ENCODE peak calls at places on chromosomes 1 and 21, in four cellular contexts. P is left ventricle myocardium inferior, E is lower lobe of right lung, X is C1 segment of cervical spinal cord. M is an unnamed sample.

GRCh38 chr1:11478571-11479374 is at the start of gene DISP3:
- DNase-seq in X (peak; percentile 55), P (peak; percentile 39), E (peak; percentile 59), M (no peak)

GRCh38 chr1:91650764-91651163 is 150.1 kb downstream of the CDC7 start:
- DNase-seq in X (no peak), P (peak; percentile 67), E (no peak), M (peak; percentile 65)

GRCh38 chr1:238340989-238341388 is 450.3 kb upstream of the ZP4 start:
- DNase-seq in P (no peak), E (no peak), X (no peak), M (no peak)

GRCh38 chr1:184315254-184315653 is 71.6 kb upstream of the C1orf21 start:
- DNase-seq in E (no peak), P (no peak), X (no peak), M (no peak)

GRCh38 chr1:154429841-154430611 is 24.9 kb downstream of the IL6R start:
- DNase-seq in X (no peak), P (no peak), E (no peak), M (no peak)

GRCh38 chr21:34617753-34618339 is 2.9 kb upstream of the RCAN1 start:
- DNase-seq in X (no peak), E (no peak), P (no peak), M (no peak)

GRCh38 chr1:159076753-159077656 is at the start of gene AIM2:
- DNase-seq in P (no peak), E (peak; percentile 63), X (no peak), M (no peak)

GRCh38 chr1:211337430-211338227 is 11.0 kb downstream of the TRAF5 start:
- DNase-seq in P (no peak), E (no peak), X (no peak), M (no peak)

GRCh38 chr1:118266436-118266835 is 81.4 kb upstream of the SPAG17 start:
- DNase-seq in P (no peak), E (no peak), X (no peak), M (no peak)

GRCh38 chr1:26145041-26145959 is 13.6 kb upstream of the FAM110D start:
- DNase-seq in X (no peak), E (peak; percentile 80), P (peak; percentile 71), M (peak; percentile 65)

GRCh38 chr1:33146038-33146437 is 35.8 kb downstream of the TRIM62 start:
- DNase-seq in P (no peak), X (no peak), E (no peak), M (no peak)

GRCh38 chr1:62891961-62892562 is 108.1 kb downstream of the ATG4C start:
- DNase-seq in P (no peak), X (no peak), E (no peak), M (no peak)

GRCh38 chr1:221606216-221606615 is 135.7 kb downstream of the DUSP10 start:
- DNase-seq in P (no peak), X (no peak), E (no peak), M (no peak)

GRCh38 chr1:203325418-203326091 is 20.2 kb downstream of the BTG2 start:
- DNase-seq in P (peak; percentile 83), X (no peak), E (peak; percentile 74), M (no peak)

GRCh38 chr1:61050541-61051454 is 31.6 kb upstream of the NFIA start:
- DNase-seq in E (peak; percentile 69), P (peak; percentile 78), X (no peak), M (no peak)

GRCh38 chr1:12162459-12163137 is 4.2 kb upstream of the TNFRSF1B start:
- DNase-seq in E (no peak), P (no peak), X (no peak), M (no peak)

GRCh38 chr1:192907545-192908243 is 98.9 kb downstream of the RGS2 start:
- DNase-seq in E (no peak), P (no peak), X (no peak), M (peak; percentile 66)

GRCh38 chr1:164311376-164311775 is 247.6 kb upstream of the PBX1 start:
- DNase-seq in X (no peak), E (no peak), P (no peak), M (no peak)

GRCh38 chr1:147189514-147189913 is 17.2 kb upstream of the PRKAB2 start:
- DNase-seq in X (no peak), P (no peak), E (no peak), M (no peak)

GRCh38 chr1:235423214-235423652 is 56.0 kb downstream of the TBCE start:
- DNase-seq in P (no peak), E (no peak), X (no peak), M (no peak)

GRCh38 chr1:168362991-168363390 is 82.3 kb downstream of the TBX19 start:
- DNase-seq in E (no peak), P (no peak), X (no peak), M (no peak)

GRCh38 chr1:107486365-107486764 is 345.5 kb downstream of the NTNG1 start:
- DNase-seq in P (no peak), E (no peak), X (no peak), M (no peak)

GRCh38 chr21:45287438-45288391 is at the start of gene POFUT2:
- DNase-seq in X (peak; percentile 92), P (peak; percentile 96), E (peak; percentile 97), M (peak; percentile 71)

GRCh38 chr1:228315945-228316588 is 90.6 kb downstream of the TRIM11 start:
- DNase-seq in E (peak; percentile 39), X (no peak), P (no peak), M (no peak)

GRCh38 chr1:95116666-95117206 is 419 bp upstream of the TLCD4 start:
- DNase-seq in X (no peak), E (peak; percentile 72), P (peak; percentile 52), M (no peak)

GRCh38 chr21:27045281-27045985 is 78.5 kb upstream of the ADAMTS5 start:
- DNase-seq in X (no peak), P (no peak), E (no peak), M (no peak)

GRCh38 chr1:206521002-206521585 is 13.8 kb downstream of the RASSF5 start:
- DNase-seq in P (no peak), E (no peak), X (no peak), M (no peak)

GRCh38 chr1:155179107-155180031 is 5.7 kb downstream of the TRIM46 start:
- DNase-seq in E (no peak), X (no peak), P (no peak), M (no peak)

M was measured in keratinocyte.